ENCODE peak calls at places on chromosomes 12 and 14, in seven cellular contexts. One of them, this sample, is unnamed.
A peak's percentile ranks its signal among the peaks of the same experiment; 100 is the strongest.

GRCh38 chr14:53570411-53571387 is 385.9 kb downstream of the BMP4 start:
- DNase-seq in type B pancreatic cell: no peak
- DNase-seq in Jurkat, Clone E6-1: no peak
- DNase-seq in stimulated activated CD4-positive, alpha-beta T cell treated with anti-CD3 and anti-CD28 coated beads, Interleukin-1b, Interleukin-23, amount 100 ng/mL, for 4 hours: no peak
- DNase-seq in activated CD4-positive, CD25-positive, alpha-beta regulatory T cell treated with anti-CD3 and anti-CD28 coated beads, Interleukin-2, amount 50 U/mL, for 16 hours: no peak
- DNase-seq in A549: no peak
- DNase-seq in iPS-NIHi11: no peak
- DNase-seq in this sample: no peak

GRCh38 chr12:89544730-89545184 is 18.9 kb upstream of the POC1B start:
- DNase-seq in type B pancreatic cell: no peak
- DNase-seq in activated CD4-positive, CD25-positive, alpha-beta regulatory T cell treated with anti-CD3 and anti-CD28 coated beads, Interleukin-2, amount 50 U/mL, for 16 hours: no peak
- DNase-seq in iPS-NIHi11: peak; percentile 26
- DNase-seq in Jurkat, Clone E6-1: no peak
- DNase-seq in A549: peak; percentile 69
- DNase-seq in stimulated activated CD4-positive, alpha-beta T cell treated with anti-CD3 and anti-CD28 coated beads, Interleukin-1b, Interleukin-23, amount 100 ng/mL, for 4 hours: no peak
- DNase-seq in this sample: no peak

GRCh38 chr14:91361236-91361811 is 56.3 kb downstream of the CCDC88C start:
- DNase-seq in iPS-NIHi11: no peak
- DNase-seq in type B pancreatic cell: no peak
- DNase-seq in activated CD4-positive, CD25-positive, alpha-beta regulatory T cell treated with anti-CD3 and anti-CD28 coated beads, Interleukin-2, amount 50 U/mL, for 16 hours: no peak
- DNase-seq in A549: no peak
- DNase-seq in stimulated activated CD4-positive, alpha-beta T cell treated with anti-CD3 and anti-CD28 coated beads, Interleukin-1b, Interleukin-23, amount 100 ng/mL, for 4 hours: no peak
- DNase-seq in Jurkat, Clone E6-1: no peak
- DNase-seq in this sample: no peak

GRCh38 chr12:131275824-131276223 is 322.1 kb downstream of the ADGRD1 start:
- DNase-seq in iPS-NIHi11: no peak
- DNase-seq in activated CD4-positive, CD25-positive, alpha-beta regulatory T cell treated with anti-CD3 and anti-CD28 coated beads, Interleukin-2, amount 50 U/mL, for 16 hours: no peak
- DNase-seq in A549: no peak
- DNase-seq in Jurkat, Clone E6-1: no peak
- DNase-seq in stimulated activated CD4-positive, alpha-beta T cell treated with anti-CD3 and anti-CD28 coated beads, Interleukin-1b, Interleukin-23, amount 100 ng/mL, for 4 hours: no peak
- DNase-seq in type B pancreatic cell: no peak
- DNase-seq in this sample: no peak

GRCh38 chr12:34406228-34406995 is 384.1 kb downstream of the ALG10 start:
- DNase-seq in A549: no peak
- DNase-seq in iPS-NIHi11: peak; percentile 0
- DNase-seq in Jurkat, Clone E6-1: no peak
- DNase-seq in type B pancreatic cell: peak; percentile 39
- DNase-seq in stimulated activated CD4-positive, alpha-beta T cell treated with anti-CD3 and anti-CD28 coated beads, Interleukin-1b, Interleukin-23, amount 100 ng/mL, for 4 hours: no peak
- DNase-seq in activated CD4-positive, CD25-positive, alpha-beta regulatory T cell treated with anti-CD3 and anti-CD28 coated beads, Interleukin-2, amount 50 U/mL, for 16 hours: no peak
- DNase-seq in this sample: no peak

GRCh38 chr12:46546634-46547273 is 174.2 kb upstream of the SLC38A2 start:
- DNase-seq in A549: no peak
- DNase-seq in Jurkat, Clone E6-1: no peak
- DNase-seq in iPS-NIHi11: no peak
- DNase-seq in type B pancreatic cell: no peak
- DNase-seq in activated CD4-positive, CD25-positive, alpha-beta regulatory T cell treated with anti-CD3 and anti-CD28 coated beads, Interleukin-2, amount 50 U/mL, for 16 hours: no peak
- DNase-seq in stimulated activated CD4-positive, alpha-beta T cell treated with anti-CD3 and anti-CD28 coated beads, Interleukin-1b, Interleukin-23, amount 100 ng/mL, for 4 hours: no peak
- DNase-seq in this sample: no peak

GRCh38 chr12:19298837-19299605 is 140.3 kb upstream of the AEBP2 start:
- DNase-seq in activated CD4-positive, CD25-positive, alpha-beta regulatory T cell treated with anti-CD3 and anti-CD28 coated beads, Interleukin-2, amount 50 U/mL, for 16 hours: no peak
- DNase-seq in A549: no peak
- DNase-seq in stimulated activated CD4-positive, alpha-beta T cell treated with anti-CD3 and anti-CD28 coated beads, Interleukin-1b, Interleukin-23, amount 100 ng/mL, for 4 hours: no peak
- DNase-seq in type B pancreatic cell: no peak
- DNase-seq in iPS-NIHi11: no peak
- DNase-seq in Jurkat, Clone E6-1: no peak
- DNase-seq in this sample: no peak

GRCh38 chr12:4037747-4038312 is 164.6 kb upstream of the PARP11 start:
- DNase-seq in stimulated activated CD4-positive, alpha-beta T cell treated with anti-CD3 and anti-CD28 coated beads, Interleukin-1b, Interleukin-23, amount 100 ng/mL, for 4 hours: no peak
- DNase-seq in A549: peak; percentile 42
- DNase-seq in type B pancreatic cell: no peak
- DNase-seq in iPS-NIHi11: peak; percentile 51
- DNase-seq in Jurkat, Clone E6-1: peak; percentile 23
- DNase-seq in activated CD4-positive, CD25-positive, alpha-beta regulatory T cell treated with anti-CD3 and anti-CD28 coated beads, Interleukin-2, amount 50 U/mL, for 16 hours: no peak
- DNase-seq in this sample: no peak

GRCh38 chr12:58443981-58444371 is 476.3 kb downstream of the LRIG3 start:
- DNase-seq in A549: no peak
- DNase-seq in iPS-NIHi11: no peak
- DNase-seq in activated CD4-positive, CD25-positive, alpha-beta regulatory T cell treated with anti-CD3 and anti-CD28 coated beads, Interleukin-2, amount 50 U/mL, for 16 hours: no peak
- DNase-seq in stimulated activated CD4-positive, alpha-beta T cell treated with anti-CD3 and anti-CD28 coated beads, Interleukin-1b, Interleukin-23, amount 100 ng/mL, for 4 hours: no peak
- DNase-seq in Jurkat, Clone E6-1: no peak
- DNase-seq in type B pancreatic cell: no peak
- DNase-seq in this sample: no peak

GRCh38 chr14:63039800-63040380 is 5.4 kb downstream of the KCNH5 start:
- DNase-seq in activated CD4-positive, CD25-positive, alpha-beta regulatory T cell treated with anti-CD3 and anti-CD28 coated beads, Interleukin-2, amount 50 U/mL, for 16 hours: no peak
- DNase-seq in stimulated activated CD4-positive, alpha-beta T cell treated with anti-CD3 and anti-CD28 coated beads, Interleukin-1b, Interleukin-23, amount 100 ng/mL, for 4 hours: no peak
- DNase-seq in iPS-NIHi11: peak; percentile 24
- DNase-seq in type B pancreatic cell: no peak
- DNase-seq in A549: peak; percentile 56
- DNase-seq in Jurkat, Clone E6-1: peak; percentile 4
- DNase-seq in this sample: no peak

GRCh38 chr12:90801776-90802175 is 153.2 kb downstream of the CCER1 start:
- DNase-seq in Jurkat, Clone E6-1: no peak
- DNase-seq in activated CD4-positive, CD25-positive, alpha-beta regulatory T cell treated with anti-CD3 and anti-CD28 coated beads, Interleukin-2, amount 50 U/mL, for 16 hours: no peak
- DNase-seq in type B pancreatic cell: no peak
- DNase-seq in stimulated activated CD4-positive, alpha-beta T cell treated with anti-CD3 and anti-CD28 coated beads, Interleukin-1b, Interleukin-23, amount 100 ng/mL, for 4 hours: no peak
- DNase-seq in iPS-NIHi11: no peak
- DNase-seq in A549: no peak
- DNase-seq in this sample: no peak

GRCh38 chr12:108833355-108833733 is 24.0 kb downstream of the SSH1 start:
- DNase-seq in type B pancreatic cell: no peak
- DNase-seq in Jurkat, Clone E6-1: no peak
- DNase-seq in A549: peak; percentile 79
- DNase-seq in stimulated activated CD4-positive, alpha-beta T cell treated with anti-CD3 and anti-CD28 coated beads, Interleukin-1b, Interleukin-23, amount 100 ng/mL, for 4 hours: no peak
- DNase-seq in activated CD4-positive, CD25-positive, alpha-beta regulatory T cell treated with anti-CD3 and anti-CD28 coated beads, Interleukin-2, amount 50 U/mL, for 16 hours: no peak
- DNase-seq in iPS-NIHi11: no peak
- DNase-seq in this sample: no peak